ENCODE peak calls at places on chromosomes 5 and 9, in ten cellular contexts. C, Y, P, J, V, M, L, S, K and N are unnamed samples.

GRCh38 chr9:120477534-120478001 is 102.4 kb downstream of the CDK5RAP2 start:
- DNase-seq in S (peak), P (peak), J (peak), K (no peak), V (no peak), M (no peak), Y (peak), L (peak), C (peak), N (peak)

GRCh38 chr9:98977246-98977681 is 33.6 kb downstream of the COL15A1 start:
- DNase-seq in S (no peak), V (no peak), M (no peak), J (no peak), C (no peak), K (peak), P (no peak), Y (no peak), L (no peak), N (no peak)

GRCh38 chr5:177116631-177117373 is 16.8 kb upstream of the NSD1 start:
- DNase-seq in J (no peak), C (peak), P (peak), K (peak), M (no peak), L (peak), V (peak), S (no peak), Y (peak), N (peak)

GRCh38 chr9:91274950-91275349 is 86.8 kb downstream of the AUH start:
- DNase-seq in C (no peak), P (no peak), S (no peak), Y (no peak), J (no peak), K (no peak), V (no peak), M (no peak), L (no peak), N (no peak)

GRCh38 chr5:4230905-4231561 is 635.4 kb downstream of the IRX1 start:
- DNase-seq in S (no peak), L (no peak), M (no peak), V (no peak), C (no peak), Y (peak), K (no peak), P (no peak), J (no peak), N (no peak)

GRCh38 chr5:14265574-14265973 is 122.4 kb downstream of the TRIO start:
- DNase-seq in Y (no peak), S (peak), V (no peak), J (peak), P (no peak), C (peak), M (no peak), L (peak), K (no peak), N (no peak)

GRCh38 chr5:56588636-56589485 is 226.5 kb upstream of the MAP3K1 start:
- DNase-seq in Y (peak), S (no peak), K (peak), M (peak), C (no peak), P (peak), J (no peak), V (peak), L (no peak), N (no peak)

GRCh38 chr5:120778491-120779293 is 314.6 kb downstream of the PRR16 start:
- DNase-seq in Y (no peak), V (no peak), K (no peak), C (peak), J (no peak), P (no peak), L (no peak), S (no peak), M (no peak), N (no peak)

GRCh38 chr5:3954189-3954588 is 358.6 kb downstream of the IRX1 start:
- DNase-seq in P (no peak), M (no peak), V (no peak), K (no peak), C (no peak), Y (no peak), L (no peak), J (no peak), S (no peak), N (no peak)

GRCh38 chr5:164358531-164359259 is 853.3 kb downstream of the MAT2B start:
- DNase-seq in S (no peak), C (no peak), M (no peak), V (no peak), Y (no peak), K (no peak), J (no peak), P (no peak), L (no peak), N (no peak)

GRCh38 chr5:124546643-124547042 is 199.8 kb downstream of the ZNF608 start:
- DNase-seq in S (no peak), V (no peak), Y (peak), C (peak), M (no peak), K (no peak), J (peak), P (no peak), L (peak), N (no peak)

GRCh38 chr5:174482549-174482948 is 241.8 kb upstream of the MSX2 start:
- DNase-seq in J (no peak), S (no peak), C (no peak), Y (no peak), L (no peak), K (no peak), V (no peak), P (no peak), M (no peak), N (no peak)

GRCh38 chr9:125659954-125660353 is 47.1 kb downstream of the MAPKAP1 start:
- DNase-seq in C (peak), Y (no peak), S (no peak), M (no peak), L (peak), V (no peak), J (no peak), P (no peak), K (no peak), N (no peak)

GRCh38 chr5:169923988-169924387 is 56.3 kb downstream of the INSYN2B start:
- DNase-seq in S (no peak), V (no peak), P (no peak), C (no peak), Y (no peak), K (no peak), L (no peak), J (no peak), M (peak), N (no peak)

GRCh38 chr5:73218552-73219171 is 45.7 kb downstream of the TMEM174 start:
- DNase-seq in K (no peak), C (peak), V (no peak), S (no peak), L (peak), M (no peak), P (no peak), J (no peak), Y (peak), N (no peak)

GRCh38 chr5:52202256-52202655 is 585.5 kb upstream of the ITGA1 start:
- DNase-seq in L (no peak), C (no peak), M (no peak), K (no peak), J (no peak), Y (no peak), P (no peak), S (no peak), V (no peak), N (no peak)

GRCh38 chr9:11328326-11328725 is 715.5 kb upstream of the PTPRD start:
- DNase-seq in V (no peak), K (no peak), S (no peak), C (no peak), M (no peak), J (no peak), P (no peak), L (no peak), Y (no peak), N (no peak)

GRCh38 chr9:89513836-89514235 is 15.9 kb upstream of the SEMA4D start:
- DNase-seq in S (no peak), J (no peak), K (no peak), Y (no peak), C (no peak), M (no peak), V (no peak), L (no peak), P (no peak), N (no peak)

GRCh38 chr5:175885813-175886212 is 14.4 kb downstream of the CPLX2 start:
- DNase-seq in P (no peak), L (no peak), M (no peak), K (no peak), Y (no peak), S (no peak), V (no peak), C (no peak), J (no peak), N (no peak)

GRCh38 chr9:3948826-3949578 is 350.9 kb downstream of the GLIS3 start:
- DNase-seq in S (no peak), Y (no peak), J (no peak), M (no peak), L (no peak), V (no peak), K (no peak), P (no peak), C (no peak), N (no peak)

GRCh38 chr9:78971505-78971904 is 600.3 kb upstream of the TLE4 start:
- DNase-seq in M (no peak), L (no peak), S (no peak), K (no peak), Y (no peak), P (no peak), J (no peak), C (no peak), V (no peak), N (no peak)

GRCh38 chr9:129317179-129318011 is 139.3 kb upstream of the IER5L start:
- DNase-seq in S (peak), C (no peak), J (peak), M (no peak), L (no peak), P (peak), K (no peak), V (no peak), Y (peak), N (no peak)

GRCh38 chr9:82532504-82532903 is 530.4 kb downstream of the RASEF start:
- DNase-seq in Y (no peak), J (no peak), S (peak), P (no peak), K (no peak), L (no peak), V (no peak), M (no peak), C (peak), N (no peak)

GRCh38 chr9:17116400-17116837 is 18.4 kb upstream of the CNTLN start:
- DNase-seq in C (peak), Y (peak), J (no peak), M (no peak), P (no peak), V (no peak), L (peak), S (peak), K (no peak), N (no peak)

GRCh38 chr5:90718387-90718786 is 159.8 kb downstream of the ADGRV1 start:
- DNase-seq in M (no peak), P (no peak), S (no peak), V (no peak), J (no peak), Y (no peak), C (no peak), L (no peak), K (no peak), N (no peak)

GRCh38 chr9:132181796-132182521 is 20.1 kb downstream of the NTNG2 start:
- DNase-seq in S (no peak), K (no peak), Y (peak), L (no peak), P (no peak), V (no peak), C (no peak), M (no peak), J (no peak), N (peak)

GRCh38 chr5:124744170-124744911 is 2.1 kb downstream of the ZNF608 start:
- DNase-seq in L (peak), C (peak), Y (no peak), S (no peak), V (no peak), M (no peak), J (no peak), P (peak), K (peak), N (peak)

GRCh38 chr5:14871084-14871572 is 450 bp downstream of the ANKH start:
- DNase-seq in M (no peak), K (peak), L (peak), Y (peak), P (peak), S (no peak), J (peak), C (no peak), V (peak), N (peak)

GRCh38 chr5:38948501-38948900 is 102.7 kb downstream of the OSMR start:
- DNase-seq in M (no peak), J (no peak), C (no peak), P (no peak), K (no peak), S (no peak), L (no peak), Y (no peak), V (no peak), N (no peak)

GRCh38 chr5:124538196-124538595 is 208.2 kb downstream of the ZNF608 start:
- DNase-seq in J (no peak), Y (no peak), K (no peak), P (no peak), L (peak), C (no peak), M (no peak), S (no peak), V (no peak), N (no peak)

GRCh38 chr9:33167949-33168535 is 906 bp upstream of the B4GALT1 start:
- DNase-seq in Y (no peak), K (peak), J (no peak), V (no peak), S (no peak), C (no peak), P (no peak), L (no peak), M (no peak), N (no peak)

GRCh38 chr5:154368041-154368800 is 77.6 kb upstream of the SAP30L start:
- DNase-seq in M (no peak), C (peak), P (peak), Y (peak), V (no peak), K (no peak), J (peak), S (peak), L (peak), N (no peak)

GRCh38 chr5:5699062-5699461 is 276.6 kb downstream of the ICE1 start:
- DNase-seq in Y (peak), C (no peak), S (no peak), M (no peak), P (no peak), L (no peak), J (no peak), K (no peak), V (no peak), N (no peak)

DNA sequence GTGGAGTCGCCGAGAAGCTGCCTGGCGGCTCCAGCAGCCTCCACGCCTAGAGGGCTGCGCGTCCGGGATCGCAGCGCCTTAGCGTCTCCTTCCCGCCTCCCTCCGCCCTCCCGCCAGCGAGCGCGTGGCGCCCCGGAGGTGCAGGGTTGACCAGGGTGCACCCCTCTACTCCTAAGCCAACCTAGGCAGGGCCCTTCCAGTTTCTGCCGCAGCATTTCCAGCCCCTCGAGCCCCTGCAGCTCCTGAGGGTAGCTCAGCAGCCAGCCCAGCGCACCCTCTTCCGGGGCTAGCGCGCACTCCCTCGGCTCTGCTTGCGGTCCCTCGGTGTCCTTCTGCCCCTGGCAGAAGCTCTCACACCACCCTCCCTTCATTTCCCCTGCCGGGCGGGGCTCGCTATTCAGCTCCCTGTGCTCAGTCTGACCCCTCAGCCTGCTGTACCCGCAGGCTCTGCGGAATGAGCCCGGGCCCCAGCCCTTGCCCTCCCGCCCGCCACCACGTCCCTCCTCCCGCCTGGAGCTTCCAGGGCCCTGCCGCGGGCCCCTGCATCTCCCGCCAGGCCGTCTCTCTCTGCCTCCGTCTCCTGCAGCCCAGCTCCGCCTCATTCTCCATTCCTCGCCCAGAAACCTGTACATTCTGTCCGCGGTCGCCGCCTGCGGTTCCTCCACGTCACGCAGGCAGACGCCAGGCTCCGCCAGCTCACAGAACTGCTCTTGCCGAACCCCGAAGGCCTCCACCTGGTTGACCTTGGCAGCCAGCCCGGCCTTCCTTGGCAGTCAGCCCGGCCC is 61.8 kb downstream of the SPATA31C2 start:
- DNase-seq in J (peak), K (peak), P (peak), V (no peak), L (peak), M (no peak), Y (peak), S (peak), C (peak), N (peak)
- H3K27ac ChIP-seq in J (peak), K (peak), P (peak), V (no peak), L (no peak), M (no peak), Y (no peak), S (no peak), C (peak), N (peak)

DNA sequence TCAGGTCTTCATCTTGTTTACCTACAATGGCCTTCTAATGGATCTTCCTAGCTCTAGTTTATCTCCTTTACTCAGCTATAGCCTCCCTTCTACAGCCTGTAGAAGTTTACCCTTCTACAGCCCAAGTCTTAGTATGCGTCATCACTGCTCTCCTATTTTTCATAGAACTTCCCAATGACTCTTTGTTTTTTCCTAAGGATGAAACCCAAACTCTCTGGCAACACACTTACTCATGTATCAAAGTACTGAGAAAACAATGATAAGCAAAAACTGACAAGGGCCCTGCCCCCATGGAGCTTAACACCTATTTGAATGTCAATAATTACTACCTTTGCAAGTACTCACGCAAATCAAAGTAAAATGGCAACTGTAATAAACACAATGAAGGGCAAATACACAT is 33.7 kb downstream of the LEAP2 start:
- DNase-seq in M (no peak), K (no peak), V (no peak), L (peak), C (no peak), S (no peak), P (no peak), J (no peak), Y (no peak), N (no peak)
- H3K27ac ChIP-seq in M (no peak), K (no peak), V (no peak), L (peak), C (no peak), S (no peak), P (no peak), J (no peak), Y (no peak), N (no peak)

GRCh38 chr5:168424506-168425298 is 61.6 kb upstream of the RARS1 start:
- DNase-seq in J (no peak), Y (no peak), V (no peak), M (no peak), P (no peak), C (no peak), K (no peak), L (no peak), S (no peak), N (no peak)
- H3K27ac ChIP-seq in J (peak), Y (no peak), V (no peak), M (no peak), P (no peak), C (no peak), K (no peak), L (no peak), S (no peak), N (no peak)

DNA sequence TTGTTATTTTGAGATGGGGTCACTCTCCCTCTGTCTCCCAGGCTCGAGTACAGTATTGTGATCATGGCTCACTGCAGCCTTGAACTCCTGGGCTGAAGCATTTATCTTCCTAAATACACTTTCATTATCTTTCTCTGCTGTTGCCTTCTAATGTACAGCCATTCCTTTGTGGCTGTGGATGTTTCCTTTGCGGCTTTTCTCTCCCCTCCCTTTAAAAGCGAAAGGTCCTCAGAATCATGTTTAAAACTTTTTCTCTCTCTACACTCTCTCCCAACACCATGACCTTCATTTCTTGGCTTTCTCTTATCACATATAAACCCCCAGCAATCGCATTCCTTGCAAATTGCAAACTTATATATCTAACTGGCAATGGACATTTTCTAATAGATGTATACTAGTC is 1.6 kb downstream of the IFNA2 start:
- DNase-seq in P (no peak), L (no peak), V (no peak), S (no peak), C (no peak), K (no peak), J (no peak), Y (no peak), M (no peak), N (no peak)
- H3K27ac ChIP-seq in P (no peak), L (no peak), V (no peak), S (no peak), C (no peak), K (no peak), J (no peak), Y (no peak), M (peak), N (no peak)

GRCh38 chr9:114893221-114893620 is 37.2 kb downstream of the TNFSF8 start:
- DNase-seq in P (no peak), M (no peak), V (no peak), S (no peak), J (no peak), Y (no peak), C (no peak), K (no peak), L (no peak), N (no peak)

GRCh38 chr9:114889802-114890224 is 40.6 kb downstream of the TNFSF8 start:
- DNase-seq in J (peak), S (no peak), M (no peak), V (no peak), K (no peak), Y (no peak), C (peak), P (no peak), L (no peak), N (no peak)

GRCh38 chr9:114887963-114888362 is 42.4 kb downstream of the TNFSF8 start:
- DNase-seq in V (no peak), S (no peak), L (no peak), Y (no peak), M (no peak), C (no peak), J (no peak), K (no peak), P (no peak), N (no peak)

GRCh38 chr9:114884787-114885452 is 45.5 kb downstream of the TNFSF8 start:
- DNase-seq in Y (no peak), J (peak), M (no peak), C (peak), P (no peak), L (no peak), S (peak), V (no peak), K (no peak), N (no peak)

GRCh38 chr9:114888599-114888998 is 41.8 kb downstream of the TNFSF8 start:
- DNase-seq in V (no peak), K (no peak), S (no peak), Y (no peak), C (no peak), P (no peak), M (no peak), L (no peak), J (no peak), N (no peak)
- H3K27ac ChIP-seq in V (no peak), K (no peak), S (no peak), Y (no peak), C (no peak), P (no peak), M (no peak), L (no peak), J (no peak), N (no peak)

GRCh38 chr9:15248106-15248505 is 58.9 kb downstream of the TTC39B start:
- DNase-seq in M (no peak), C (no peak), L (no peak), J (no peak), V (no peak), S (no peak), K (no peak), Y (no peak), P (no peak), N (no peak)

GRCh38 chr9:15244001-15244441 is 63.0 kb downstream of the TTC39B start:
- DNase-seq in P (no peak), S (no peak), J (no peak), V (no peak), L (peak), Y (no peak), M (no peak), K (no peak), C (no peak), N (no peak)

GRCh38 chr9:15246688-15247087 is 60.3 kb downstream of the TTC39B start:
- DNase-seq in L (peak), Y (no peak), V (no peak), M (no peak), P (no peak), K (no peak), S (no peak), J (peak), C (peak), N (no peak)

GRCh38 chr9:15248596-15248995 is 58.4 kb downstream of the TTC39B start:
- DNase-seq in V (no peak), P (no peak), S (no peak), C (no peak), M (no peak), L (no peak), K (no peak), Y (no peak), J (no peak), N (no peak)

GRCh38 chr9:15246243-15246642 is 60.8 kb downstream of the TTC39B start:
- DNase-seq in M (no peak), L (no peak), K (no peak), J (no peak), S (no peak), P (no peak), C (no peak), Y (no peak), V (no peak), N (no peak)
- H3K27ac ChIP-seq in M (no peak), L (peak), K (no peak), J (no peak), S (no peak), P (no peak), C (peak), Y (no peak), V (no peak), N (no peak)

GRCh38 chr5:111194925-111195324 is 29.3 kb upstream of the CAMK4 start:
- DNase-seq in P (no peak), S (no peak), C (no peak), M (no peak), Y (no peak), L (no peak), K (no peak), V (no peak), J (no peak), N (no peak)
- H3K27ac ChIP-seq in P (no peak), S (no peak), C (no peak), M (no peak), Y (no peak), L (no peak), K (no peak), V (no peak), J (no peak), N (no peak)